ENCODE peak calls at places on chromosomes 3 and 15, in five cellular contexts. T is GM13976, Y is cardiac muscle cell, Z is PC-9, X is sigmoid colon. C is an unnamed sample.

GRCh38 chr3:11784962-11785361 is 61.7 kb downstream of the TAMM41 start:
- DNase-seq in Y (no peak), X (no peak), T (no peak), Z (no peak), C (no peak)

GRCh38 chr15:65904301-65904700 is 35.0 kb downstream of the RAB11A start:
- DNase-seq in X (no peak), Y (no peak), Z (no peak), T (no peak), C (no peak)

GRCh38 chr3:4504340-4505261 is 11.5 kb downstream of the ITPR1 start:
- DNase-seq in Y (peak; percentile 42), X (peak; percentile 75), Z (no peak), T (no peak), C (no peak)

GRCh38 chr15:36428102-36428845 is 151.2 kb upstream of the CDIN1 start:
- DNase-seq in Y (no peak), T (no peak), Z (peak; percentile 90), X (no peak), C (no peak)

GRCh38 chr15:64574220-64574994 is 114.0 kb downstream of the ZNF609 start:
- DNase-seq in X (no peak), Y (no peak), T (no peak), Z (peak; percentile 36), C (peak; percentile 45)

GRCh38 chr3:15557511-15557946 is 36.0 kb upstream of the COLQ start:
- DNase-seq in T (peak; percentile 32), Y (peak; percentile 59), X (no peak), Z (peak; percentile 77), C (peak; percentile 70)

GRCh38 chr3:38497026-38497425 is 886 bp downstream of the EXOG start:
- DNase-seq in T (no peak), Y (no peak), X (no peak), Z (no peak), C (peak; percentile 56)

GRCh38 chr15:84915011-84915958 is 30.8 kb downstream of the SLC28A1 start:
- DNase-seq in X (peak; percentile 87), Z (peak; percentile 95), Y (peak; percentile 96), T (peak; percentile 88), C (no peak)

GRCh38 chr3:192169332-192169915 is 557.9 kb downstream of the FGF12 start:
- DNase-seq in Z (no peak), T (no peak), Y (no peak), X (no peak), C (no peak)

GRCh38 chr3:188947983-188948657 is 223.7 kb upstream of the TPRG1 start:
- DNase-seq in T (no peak), Y (peak; percentile 91), Z (peak; percentile 88), X (peak; percentile 99), C (peak; percentile 81)

GRCh38 chr3:177490626-177491025 is 293.3 kb upstream of the TBL1XR1 start:
- DNase-seq in Z (no peak), Y (no peak), T (no peak), X (no peak), C (no peak)

GRCh38 chr3:68306571-68306970 is 625.8 kb downstream of the TAFA4 start:
- DNase-seq in Z (no peak), X (no peak), Y (peak; percentile 90), T (peak; percentile 20), C (no peak)

GRCh38 chr3:180590396-180590795 is 11.6 kb upstream of the TTC14 start:
- DNase-seq in Z (no peak), Y (no peak), T (no peak), X (no peak), C (no peak)

GRCh38 chr3:148360046-148360445 is 337.7 kb upstream of the AGTR1 start:
- DNase-seq in Y (no peak), X (no peak), Z (no peak), T (no peak), C (no peak)